ENCODE peak calls at places on chromosome X, in seven cellular contexts. G is stimulated activated CD8-positive, alpha-beta memory T cell treated with anti-CD3 and anti-CD28 coated beads, Interleukin-12 subunit alpha, Interleukin-12 subunit beta, amount 100 ng/mL, for 4 hours; Z is GM23338; J is NCI-H2171; Q is activated CD4-positive, alpha-beta T cell treated with anti-CD3 and anti-CD28 coated beads, Interleukin-2, amount 10 ng/mL, durations not matched to agents 7 days and 5 days; V is GM04504; W is KBM-7. F is an unnamed sample.

GRCh38 chrX:130896816-130897508 is 6.0 kb downstream of the ENOX2 start:
- DNase-seq in G (no peak), Z (no peak), J (no peak), Q (no peak), V (no peak), W (no peak), F (no peak)

GRCh38 chrX:16771483-16772398 is 14.5 kb upstream of the TXLNG start:
- DNase-seq in G (no peak), Z (peak), J (peak), Q (no peak), V (no peak), W (peak), F (no peak)

GRCh38 chrX:103153661-103154060 is 60.7 kb upstream of the NXF3 start:
- DNase-seq in G (no peak), Z (no peak), J (no peak), Q (no peak), V (no peak), W (no peak), F (no peak)

GRCh38 chrX:148371251-148371650 is 129.2 kb upstream of the AFF2 start:
- DNase-seq in G (no peak), Z (no peak), J (no peak), Q (no peak), V (no peak), W (no peak), F (no peak)

GRCh38 chrX:136328933-136329332 is 28.2 kb downstream of the ADGRG4 start:
- DNase-seq in G (no peak), Z (no peak), J (no peak), Q (no peak), V (no peak), W (no peak), F (no peak)

GRCh38 chrX:40012800-40013682 is 84.7 kb downstream of the BCOR start:
- DNase-seq in G (peak), Z (peak), J (peak), Q (peak), V (no peak), W (peak), F (peak)

GRCh38 chrX:54640721-54641120 is 110.7 kb downstream of the GNL3L start:
- DNase-seq in G (no peak), Z (peak), J (peak), Q (no peak), V (no peak), W (no peak), F (no peak)

GRCh38 chrX:10620121-10620699 is at the start of gene MID1:
- DNase-seq in G (no peak), Z (peak), J (peak), Q (no peak), V (peak), W (no peak), F (no peak)

GRCh38 chrX:46715521-46715920 is 43.4 kb downstream of the SLC9A7 start:
- DNase-seq in G (no peak), Z (no peak), J (no peak), Q (no peak), V (no peak), W (no peak), F (no peak)

GRCh38 chrX:6660567-6661252 is 125.8 kb upstream of the VCX3A start:
- DNase-seq in G (no peak), Z (no peak), J (no peak), Q (no peak), V (no peak), W (no peak), F (no peak)

GRCh38 chrX:103774070-103774642 is 2.5 kb upstream of the PLP1 start:
- DNase-seq in G (no peak), Z (peak), J (no peak), Q (no peak), V (peak), W (peak), F (no peak)